ENCODE peak calls at places on chromosomes 11 and 22, in four cellular contexts. One of them, this sample, is unnamed.

GRCh38 chr22:28075260-28075981 is 156.4 kb upstream of the PITPNB start:
- DNase-seq in K562: peak
- DNase-seq in WTC11: no peak
- DNase-seq in HepG2: peak
- DNase-seq in this sample: no peak

GRCh38 chr11:61693897-61694840 is 14.0 kb downstream of the DAGLA start:
- DNase-seq in WTC11: no peak
- DNase-seq in HepG2: peak
- DNase-seq in K562: no peak
- DNase-seq in this sample: no peak

GRCh38 chr11:3243880-3244279 is 11.7 kb upstream of the MRGPRE start:
- DNase-seq in K562: no peak
- DNase-seq in WTC11: no peak
- DNase-seq in HepG2: no peak
- DNase-seq in this sample: no peak

GRCh38 chr22:45319319-45319675 is 9.6 kb downstream of the FAM118A start:
- DNase-seq in HepG2: no peak
- DNase-seq in K562: no peak
- DNase-seq in WTC11: no peak
- DNase-seq in this sample: peak

GRCh38 chr22:24950272-24950902 is 2.1 kb upstream of the KIAA1671 start:
- DNase-seq in WTC11: peak
- DNase-seq in HepG2: peak
- DNase-seq in K562: no peak
- DNase-seq in this sample: peak

GRCh38 chr11:76680517-76681425 is 10.2 kb upstream of the LRRC32 start:
- DNase-seq in WTC11: peak
- DNase-seq in HepG2: peak
- DNase-seq in K562: peak
- DNase-seq in this sample: peak

GRCh38 chr22:50569896-50570535 is 7.3 kb upstream of the SYCE3 start:
- DNase-seq in HepG2: no peak
- DNase-seq in WTC11: no peak
- DNase-seq in K562: no peak
- DNase-seq in this sample: no peak

GRCh38 chr22:44587004-44587793 is 89.2 kb upstream of the RTL6 start:
- DNase-seq in HepG2: no peak
- DNase-seq in WTC11: no peak
- DNase-seq in K562: no peak
- DNase-seq in this sample: no peak

GRCh38 chr11:76074178-76075112 is 131.9 kb downstream of the WNT11 start:
- DNase-seq in HepG2: no peak
- DNase-seq in WTC11: no peak
- DNase-seq in K562: peak
- DNase-seq in this sample: no peak

GRCh38 chr22:48884786-48885185 is 942.9 kb downstream of the BRD1 start:
- DNase-seq in WTC11: no peak
- DNase-seq in HepG2: no peak
- DNase-seq in K562: no peak
- DNase-seq in this sample: no peak

DNA sequence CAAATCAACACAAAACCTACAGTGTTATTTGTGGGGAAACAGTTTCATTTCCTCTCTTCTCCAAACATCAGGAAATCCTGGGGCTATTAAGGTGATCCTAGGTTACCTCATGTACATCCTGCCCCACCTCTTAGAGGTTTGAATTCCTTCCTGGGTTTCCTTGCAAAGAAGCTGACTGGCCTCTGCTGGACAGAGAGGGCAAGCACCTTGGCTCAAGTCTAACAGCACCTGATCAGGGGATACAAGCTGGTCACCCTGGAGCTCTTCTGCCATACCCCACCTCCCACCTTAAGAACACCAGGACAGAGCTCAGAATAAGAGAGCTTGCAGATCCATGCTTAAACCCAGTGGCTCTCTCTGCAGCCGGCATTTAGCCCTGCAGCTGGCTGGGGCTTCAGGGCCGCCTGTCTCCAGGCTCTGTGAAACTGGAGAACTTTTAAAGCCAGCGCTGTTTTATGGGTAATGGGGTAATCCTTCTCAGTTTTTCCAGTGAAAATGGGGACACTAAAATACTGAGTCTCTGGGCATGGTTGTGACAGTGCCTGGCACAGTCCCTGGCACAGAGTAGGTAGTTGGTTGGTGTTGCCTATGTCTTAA is 386.6 kb upstream of the NARS2 start:
- DNase-seq in K562: peak
- DNase-seq in WTC11: peak
- DNase-seq in HepG2: no peak
- DNase-seq in this sample: no peak
- TF ChIP-seq ELF4 in K562: no peak
- TF ChIP-seq ELF4 in WTC11: no peak
- TF ChIP-seq ELF4 in HepG2: no peak
- TF ChIP-seq ELF4 in this sample: no peak

GRCh38 chr11:122044086-122044485 is 71.9 kb downstream of the BLID start:
- DNase-seq in HepG2: no peak
- DNase-seq in K562: no peak
- DNase-seq in WTC11: no peak
- DNase-seq in this sample: no peak

GRCh38 chr11:122040476-122040875 is 75.5 kb downstream of the BLID start:
- DNase-seq in K562: no peak
- DNase-seq in HepG2: no peak
- DNase-seq in WTC11: no peak
- DNase-seq in this sample: no peak

GRCh38 chr11:122046438-122046837 is 69.6 kb downstream of the BLID start:
- DNase-seq in K562: no peak
- DNase-seq in HepG2: no peak
- DNase-seq in WTC11: no peak
- DNase-seq in this sample: no peak

GRCh38 chr11:122045181-122045586 is 70.8 kb downstream of the BLID start:
- DNase-seq in WTC11: no peak
- DNase-seq in K562: no peak
- DNase-seq in HepG2: no peak
- DNase-seq in this sample: no peak

GRCh38 chr11:122042981-122043380 is 73.0 kb downstream of the BLID start:
- DNase-seq in WTC11: no peak
- DNase-seq in HepG2: no peak
- DNase-seq in K562: no peak
- DNase-seq in this sample: no peak
- TF ChIP-seq ELF4 in WTC11: no peak
- TF ChIP-seq ELF4 in HepG2: no peak
- TF ChIP-seq ELF4 in K562: no peak
- TF ChIP-seq ELF4 in this sample: no peak

DNA sequence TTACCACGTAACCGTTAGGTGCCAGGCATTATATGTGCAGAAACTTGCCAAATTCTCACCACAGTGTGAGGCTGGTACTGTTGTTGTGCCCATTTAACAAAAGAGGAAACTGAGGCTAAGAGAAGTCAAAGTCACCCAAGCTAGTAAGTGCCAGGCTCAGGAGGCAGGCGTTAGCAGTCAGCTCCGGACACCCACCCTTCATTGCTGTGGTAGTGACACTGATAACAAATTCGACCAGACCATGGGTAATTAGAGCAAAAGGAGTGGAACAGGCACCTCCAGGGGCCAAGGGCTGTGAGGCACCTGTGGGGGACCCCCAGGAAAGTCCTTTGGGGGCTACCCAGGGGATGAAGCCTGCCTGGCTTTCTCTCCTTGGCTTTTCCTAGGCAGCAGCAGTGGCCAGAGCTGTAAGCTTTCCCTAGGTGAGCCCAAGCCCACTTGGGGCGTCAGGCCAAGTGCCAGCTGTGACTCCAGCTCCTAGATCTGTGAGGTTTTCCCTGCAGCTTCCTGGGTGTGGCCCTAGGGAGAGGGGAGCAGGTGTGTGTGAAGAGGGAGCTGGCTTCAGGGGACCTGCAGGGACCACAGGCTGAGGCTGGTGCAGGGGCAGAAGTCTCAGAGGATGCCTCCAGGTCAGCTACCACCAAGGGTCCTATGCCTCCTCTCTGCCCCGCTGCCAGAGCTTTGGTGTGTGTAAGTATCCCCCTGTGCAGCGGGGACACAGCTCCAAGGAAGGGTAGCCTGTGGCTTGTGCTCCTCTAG is 19.7 kb upstream of the ALX4 start:
- DNase-seq in K562: no peak
- DNase-seq in WTC11: no peak
- DNase-seq in HepG2: no peak
- DNase-seq in this sample: no peak
- TF ChIP-seq ELF4 in K562: no peak
- TF ChIP-seq ELF4 in WTC11: no peak
- TF ChIP-seq ELF4 in HepG2: no peak
- TF ChIP-seq ELF4 in this sample: no peak

GRCh38 chr11:57294225-57295131 is 30.3 kb downstream of the TNKS1BP1 start:
- DNase-seq in HepG2: no peak
- DNase-seq in WTC11: no peak
- DNase-seq in K562: no peak
- DNase-seq in this sample: no peak

GRCh38 chr11:57287884-57288283 is 36.9 kb downstream of the TNKS1BP1 start:
- DNase-seq in HepG2: no peak
- DNase-seq in K562: no peak
- DNase-seq in WTC11: no peak
- DNase-seq in this sample: no peak

GRCh38 chr11:57288771-57289579 is 35.8 kb downstream of the TNKS1BP1 start:
- DNase-seq in K562: no peak
- DNase-seq in HepG2: peak
- DNase-seq in WTC11: no peak
- DNase-seq in this sample: no peak

DNA sequence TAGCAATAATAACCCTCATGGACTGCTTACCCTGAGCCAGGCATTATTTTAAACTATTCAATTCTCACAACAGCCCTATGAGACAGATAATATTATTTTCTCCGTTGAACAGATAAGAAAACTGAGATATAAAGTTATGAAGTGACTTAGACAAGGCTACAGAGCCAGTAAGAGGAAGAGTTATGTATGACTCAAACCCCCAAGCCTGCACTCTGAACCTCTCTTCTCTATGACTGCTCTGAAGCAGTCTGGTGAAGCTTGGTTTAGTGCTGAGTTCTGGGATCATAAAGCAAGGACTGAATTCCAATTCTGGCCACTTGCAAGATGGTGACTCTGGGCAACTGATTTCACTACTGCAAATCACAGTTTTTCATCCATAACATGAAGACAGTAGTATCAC is 34.5 kb downstream of the TNKS1BP1 start:
- DNase-seq in WTC11: no peak
- DNase-seq in K562: no peak
- DNase-seq in HepG2: no peak
- DNase-seq in this sample: no peak
- TF ChIP-seq ELF4 in WTC11: no peak
- TF ChIP-seq ELF4 in K562: no peak
- TF ChIP-seq ELF4 in HepG2: no peak
- TF ChIP-seq ELF4 in this sample: no peak

GRCh38 chr11:134142536-134142935 is 73.7 kb downstream of the JAM3 start:
- DNase-seq in WTC11: no peak
- DNase-seq in HepG2: no peak
- DNase-seq in K562: no peak
- DNase-seq in this sample: no peak

GRCh38 chr11:134140961-134141490 is 72.2 kb downstream of the JAM3 start:
- DNase-seq in HepG2: no peak
- DNase-seq in WTC11: no peak
- DNase-seq in K562: no peak
- DNase-seq in this sample: no peak

GRCh38 chr11:134144744-134145143 is 75.9 kb downstream of the JAM3 start:
- DNase-seq in WTC11: no peak
- DNase-seq in K562: no peak
- DNase-seq in HepG2: no peak
- DNase-seq in this sample: no peak

GRCh38 chr11:134139303-134139872 is 70.5 kb downstream of the JAM3 start:
- DNase-seq in HepG2: no peak
- DNase-seq in WTC11: no peak
- DNase-seq in K562: no peak
- DNase-seq in this sample: no peak

GRCh38 chr11:134139873-134140331 is 71.0 kb downstream of the JAM3 start:
- DNase-seq in K562: peak
- DNase-seq in WTC11: peak
- DNase-seq in HepG2: peak
- DNase-seq in this sample: peak
- TF ChIP-seq ELF4 in K562: no peak
- TF ChIP-seq ELF4 in WTC11: no peak
- TF ChIP-seq ELF4 in HepG2: no peak
- TF ChIP-seq ELF4 in this sample: no peak

This sample was measured in HEK293T.